ENCODE peak calls at places on chromosomes 2 and 18, in eight cellular contexts. I, W, S, V, Q, D, K and M are unnamed samples.
A peak's percentile ranks its signal among the peaks of the same experiment; 100 is the strongest.

GRCh38 chr2:158502984-158503383 is 46.2 kb downstream of the PKP4 start:
- DNase-seq in I (no peak), W (no peak), S (peak; percentile 43), V (no peak), Q (peak; percentile 93), D (peak; percentile 6), K (no peak), M (no peak)

GRCh38 chr2:182565941-182566567 is 139.2 kb upstream of the PDE1A start:
- DNase-seq in I (no peak), W (no peak), S (no peak), V (no peak), Q (no peak), D (no peak), K (no peak), M (no peak)

GRCh38 chr2:42170619-42171395 is 1.7 kb downstream of the EML4 start:
- DNase-seq in I (no peak), W (no peak), S (no peak), V (no peak), Q (no peak), D (no peak), K (no peak), M (no peak)

GRCh38 chr2:167933097-167933814 is 314.1 kb downstream of the STK39 start:
- DNase-seq in I (no peak), W (no peak), S (no peak), V (no peak), Q (no peak), D (no peak), K (no peak), M (no peak)

GRCh38 chr2:230797515-230798495 is 66.9 kb upstream of the ITM2C start:
- DNase-seq in I (no peak), W (no peak), S (no peak), V (peak; percentile 64), Q (peak; percentile 54), D (no peak), K (no peak), M (no peak)

GRCh38 chr2:222652856-222653255 is 3.0 kb downstream of the FARSB start:
- DNase-seq in I (no peak), W (no peak), S (no peak), V (peak; percentile 19), Q (no peak), D (peak; percentile 50), K (no peak), M (no peak)

GRCh38 chr2:159098374-159098773 is 129.9 kb downstream of the TANC1 start:
- DNase-seq in I (no peak), W (no peak), S (no peak), V (no peak), Q (no peak), D (peak; percentile 60), K (no peak), M (no peak)

GRCh38 chr2:12796617-12797016 is 79.9 kb downstream of the TRIB2 start:
- DNase-seq in I (peak; percentile 27), W (peak; percentile 71), S (no peak), V (no peak), Q (peak; percentile 86), D (no peak), K (no peak), M (no peak)

GRCh38 chr2:16950436-16950835 is 284.8 kb upstream of the CYRIA start:
- DNase-seq in I (no peak), W (no peak), S (no peak), V (no peak), Q (no peak), D (no peak), K (no peak), M (no peak)

GRCh38 chr2:107698861-107699260 is 127.8 kb upstream of the RGPD4 start:
- DNase-seq in I (no peak), W (no peak), S (no peak), V (no peak), Q (no peak), D (no peak), K (no peak), M (no peak)

GRCh38 chr2:25337276-25337675 is 4.4 kb downstream of the DNMT3A start:
- DNase-seq in I (no peak), W (no peak), S (no peak), V (peak; percentile 51), Q (no peak), D (no peak), K (no peak), M (no peak)

GRCh38 chr2:132037527-132038178 is 124.1 kb downstream of the ANKRD30BL start:
- DNase-seq in I (peak; percentile 45), W (peak; percentile 27), S (no peak), V (peak; percentile 2), Q (peak; percentile 3), D (no peak), K (no peak), M (no peak)

GRCh38 chr2:54680397-54681032 is 42.9 kb upstream of the EML6 start:
- DNase-seq in I (no peak), W (no peak), S (no peak), V (peak; percentile 67), Q (peak; percentile 64), D (no peak), K (no peak), M (no peak)

GRCh38 chr2:206457188-206457634 is 13.9 kb downstream of the ADAM23 start:
- DNase-seq in I (no peak), W (no peak), S (no peak), V (no peak), Q (peak; percentile 36), D (no peak), K (no peak), M (no peak)

GRCh38 chr2:160493227-160494028 is at the start of gene RBMS1:
- DNase-seq in I (peak; percentile 29), W (peak; percentile 75), S (peak; percentile 54), V (peak; percentile 56), Q (peak; percentile 46), D (peak; percentile 54), K (no peak), M (no peak)

GRCh38 chr2:46612675-46613074 is 133.3 kb downstream of the TMEM247 start:
- DNase-seq in I (no peak), W (no peak), S (no peak), V (no peak), Q (no peak), D (no peak), K (no peak), M (no peak)

GRCh38 chr2:223036756-223037432 is 15.1 kb upstream of the KCNE4 start:
- DNase-seq in I (no peak), W (no peak), S (no peak), V (no peak), Q (no peak), D (no peak), K (no peak), M (no peak)

GRCh38 chr18:58097127-58097906 is 53.3 kb downstream of the NEDD4L start:
- DNase-seq in I (no peak), W (no peak), S (no peak), V (no peak), Q (peak; percentile 57), D (peak; percentile 51), K (no peak), M (no peak)

GRCh38 chr18:64017870-64018269 is 48.0 kb downstream of the SERPINB8 start:
- DNase-seq in I (no peak), W (no peak), S (no peak), V (no peak), Q (peak; percentile 8), D (peak; percentile 24), K (no peak), M (no peak)

GRCh38 chr2:235549735-235550377 is 56.0 kb downstream of the AGAP1 start:
- DNase-seq in I (no peak), W (peak; percentile 7), S (no peak), V (no peak), Q (no peak), D (no peak), K (no peak), M (no peak)

GRCh38 chr2:172091626-172092566 is 6.6 kb downstream of the DLX1 start:
- DNase-seq in I (no peak), W (no peak), S (no peak), V (no peak), Q (no peak), D (no peak), K (no peak), M (no peak)

GRCh38 chr2:202171246-202171833 is 67.1 kb downstream of the SUMO1 start:
- DNase-seq in I (no peak), W (peak; percentile 27), S (no peak), V (peak; percentile 19), Q (no peak), D (no peak), K (no peak), M (no peak)

GRCh38 chr2:71943238-71944182 is 204.2 kb downstream of the CYP26B1 start:
- DNase-seq in I (no peak), W (peak; percentile 65), S (no peak), V (no peak), Q (no peak), D (no peak), K (no peak), M (no peak)

GRCh38 chr2:176115883-176116813 is at the start of gene HOXD10:
- DNase-seq in I (no peak), W (no peak), S (no peak), V (no peak), Q (no peak), D (no peak), K (no peak), M (no peak)

GRCh38 chr2:148730085-148730484 is 85.5 kb downstream of the EPC2 start:
- DNase-seq in I (no peak), W (no peak), S (no peak), V (no peak), Q (no peak), D (no peak), K (no peak), M (no peak)

GRCh38 chr2:145411493-145411892 is 891.6 kb upstream of the ZEB2 start:
- DNase-seq in I (no peak), W (no peak), S (no peak), V (peak; percentile 39), Q (no peak), D (no peak), K (no peak), M (no peak)

GRCh38 chr2:49050265-49050664 is 104.0 kb downstream of the FSHR start:
- DNase-seq in I (no peak), W (no peak), S (no peak), V (no peak), Q (no peak), D (no peak), K (no peak), M (no peak)

GRCh38 chr2:169462896-169463695 is 16.2 kb upstream of the BBS5 start:
- DNase-seq in I (no peak), W (no peak), S (peak; percentile 37), V (no peak), Q (peak; percentile 89), D (no peak), K (no peak), M (no peak)

GRCh38 chr18:54712315-54712714 is 116.0 kb upstream of the RAB27B start:
- DNase-seq in I (no peak), W (no peak), S (peak; percentile 45), V (no peak), Q (peak; percentile 76), D (peak; percentile 41), K (no peak), M (peak; percentile 73)

GRCh38 chr2:198762456-198762855 is 695.3 kb downstream of the SATB2 start:
- DNase-seq in I (no peak), W (no peak), S (no peak), V (no peak), Q (peak; percentile 21), D (no peak), K (no peak), M (no peak)

GRCh38 chr2:37809525-37809924 is 115.6 kb upstream of the RMDN2 start:
- DNase-seq in I (no peak), W (peak; percentile 53), S (peak; percentile 36), V (peak; percentile 22), Q (no peak), D (no peak), K (no peak), M (peak; percentile 31)

GRCh38 chr18:61901334-61901986 is 8.7 kb upstream of the RNF152 start:
- DNase-seq in I (no peak), W (no peak), S (peak; percentile 65), V (peak; percentile 44), Q (peak; percentile 28), D (peak; percentile 73), K (no peak), M (peak; percentile 51)

GRCh38 chr18:49708674-49709580 is 104.4 kb downstream of the ACAA2 start:
- DNase-seq in I (no peak), W (no peak), S (no peak), V (no peak), Q (no peak), D (no peak), K (no peak), M (no peak)

GRCh38 chr18:26708814-26709717 is 156.4 kb downstream of the AQP4 start:
- DNase-seq in I (no peak), W (no peak), S (no peak), V (no peak), Q (no peak), D (no peak), K (no peak), M (no peak)